ENCODE peak calls at places on chromosomes 6 and 20, in ten cellular contexts. C is tibial nerve, B is Panc1, S is colonic mucosa, D is astrocyte, J is MG63, Y is aorta, V is cardiac muscle cell, G is right lobe of liver, H is ascending aorta. N is an unnamed sample. For H3K36me3, the result is how much of the 10 kb centered on the place peaks cover.

GRCh38 chr6:144215402-144215931 is 65.2 kb downstream of the STX11 start:
- DNase-seq in C (peak), B (no peak), S (peak), D (peak), J (peak), Y (no peak), V (peak), G (peak), H (no peak), N (no peak)

GRCh38 chr6:169099411-169100202 is 154.0 kb downstream of the THBS2 start:
- DNase-seq in C (no peak), B (no peak), S (no peak), D (peak), J (no peak), Y (no peak), V (peak), G (no peak), H (no peak), N (peak)

GRCh38 chr20:11581271-11581670 is 336.4 kb upstream of the BTBD3 start:
- DNase-seq in C (no peak), B (no peak), S (no peak), D (no peak), J (no peak), Y (no peak), V (peak), G (no peak), H (no peak), N (no peak)

GRCh38 chr6:54847799-54848597 is 1.4 kb downstream of the FAM83B start:
- DNase-seq in C (no peak), B (peak), S (peak), D (peak), J (peak), Y (no peak), V (peak), G (no peak), H (no peak), N (no peak)

GRCh38 chr20:61321481-61321880 is 69.4 kb downstream of the CDH4 start:
- DNase-seq in C (no peak), B (no peak), S (no peak), D (no peak), J (no peak), Y (no peak), V (no peak), G (no peak), H (no peak), N (no peak)

GRCh38 chr6:132830236-132830799 is 15.9 kb downstream of the RPS12 start:
- DNase-seq in C (no peak), B (no peak), S (no peak), D (peak), J (no peak), Y (no peak), V (peak), G (no peak), H (no peak), N (no peak)

GRCh38 chr6:129251669-129252376 is 368.9 kb downstream of the LAMA2 start:
- DNase-seq in C (peak), B (peak), S (peak), D (peak), J (peak), Y (peak), V (peak), G (no peak), H (no peak), N (peak)

GRCh38 chr6:7311920-7312615 is 931 bp downstream of the SSR1 start:
- DNase-seq in C (no peak), B (no peak), S (no peak), D (peak), J (no peak), Y (no peak), V (no peak), G (no peak), H (no peak), N (peak)

GRCh38 chr6:37303891-37304503 is 46.1 kb upstream of the TMEM217 start:
- DNase-seq in C (no peak), B (no peak), S (no peak), D (peak), J (peak), Y (no peak), V (peak), G (no peak), H (no peak), N (peak)

GRCh38 chr6:29813809-29814208 is 13.8 kb upstream of the HLA-G start:
- DNase-seq in C (no peak), B (no peak), S (no peak), D (no peak), J (peak), Y (no peak), V (peak), G (no peak), H (no peak), N (no peak)

GRCh38 chr6:170106906-170107525 is 183.9 kb downstream of the DLL1 start:
- DNase-seq in C (no peak), B (no peak), S (no peak), D (no peak), J (no peak), Y (peak), V (no peak), G (peak), H (no peak), N (no peak)

GRCh38 chr6:119035459-119035858 is 43.0 kb downstream of the FAM184A start:
- DNase-seq in C (no peak), B (no peak), S (no peak), D (no peak), J (no peak), Y (no peak), V (no peak), G (no peak), H (no peak), N (no peak)

GRCh38 chr6:31663961-31664789 is 622 bp downstream of the GPANK1 start:
- DNase-seq in C (peak), B (no peak), S (no peak), D (peak), J (peak), Y (peak), V (peak), G (no peak), H (no peak), N (peak)

GRCh38 chr6:37979392-37980221 is 160.1 kb downstream of the ZFAND3 start:
- DNase-seq in C (no peak), B (no peak), S (no peak), D (no peak), J (no peak), Y (no peak), V (no peak), G (no peak), H (no peak), N (no peak)

GRCh38 chr20:41048475-41049242 is 20.0 kb downstream of the TOP1 start:
- DNase-seq in C (no peak), B (no peak), S (no peak), D (no peak), J (no peak), Y (no peak), V (no peak), G (no peak), H (no peak), N (no peak)

GRCh38 chr20:60420676-60421229 is 462.5 kb downstream of the CDH26 start:
- DNase-seq in C (no peak), B (no peak), S (no peak), D (no peak), J (no peak), Y (no peak), V (no peak), G (no peak), H (no peak), N (no peak)

GRCh38 chr6:54419885-54420284 is 111.6 kb downstream of the TINAG start:
- DNase-seq in C (no peak), B (peak), S (no peak), D (peak), J (peak), Y (no peak), V (peak), G (no peak), H (no peak), N (peak)

GRCh38 chr6:166562726-166563125 is 23.8 kb downstream of the RAMACL start:
- DNase-seq in C (no peak), B (no peak), S (no peak), D (no peak), J (no peak), Y (no peak), V (no peak), G (no peak), H (no peak), N (no peak)

GRCh38 chr6:159134701-159135364 is 34.4 kb upstream of the FNDC1 start:
- DNase-seq in C (peak), B (peak), S (peak), D (peak), J (peak), Y (no peak), V (peak), G (peak), H (no peak), N (peak)
- H3K36me3 ChIP-seq in C (under half), B (under half), S (under half), D (under half), J (under half), Y (under half), V (under half), G (under half), H (under half), N (under half)

DNA sequence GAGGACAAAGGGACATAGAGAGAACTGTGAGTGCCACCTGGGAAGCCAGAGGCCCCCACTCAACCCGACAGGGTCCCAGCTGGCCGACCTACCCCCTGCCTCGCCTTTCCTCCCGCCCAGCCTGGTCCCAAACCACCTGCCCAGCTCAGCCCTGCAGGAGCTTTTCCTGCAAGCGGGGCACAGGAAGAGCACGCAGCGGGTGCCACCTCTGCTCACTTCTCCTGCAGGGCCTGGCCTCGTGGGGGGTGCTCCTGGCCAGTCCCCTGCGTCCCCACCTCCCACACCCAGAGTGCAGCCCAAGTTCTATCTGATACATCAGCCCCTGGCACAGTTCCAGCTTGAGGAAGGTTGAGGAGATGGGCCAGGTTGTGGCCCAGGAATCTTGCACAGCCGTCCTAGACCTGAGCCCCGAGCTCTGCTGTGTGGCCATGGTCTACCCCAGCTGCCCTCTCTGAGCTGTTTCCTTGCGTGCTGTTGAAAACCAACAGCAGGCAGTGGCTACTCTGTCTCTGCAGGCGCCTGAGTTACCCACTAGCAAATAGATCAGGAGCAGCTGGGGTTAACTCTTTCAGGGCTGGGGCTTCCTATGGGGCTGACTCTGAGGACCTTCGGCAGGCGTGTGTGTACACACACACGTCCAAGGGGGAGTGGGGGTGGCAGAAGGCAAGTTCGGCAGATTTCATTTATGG is 1.7 kb downstream of the NECAB3 start:
- DNase-seq in C (no peak), B (no peak), S (no peak), D (no peak), J (no peak), Y (no peak), V (peak), G (no peak), H (no peak), N (no peak)
- H3K4me3 ChIP-seq in C (no peak), B (peak), S (no peak), D (peak), J (no peak), Y (no peak), V (peak), G (no peak), H (peak), N (no peak)

GRCh38 chr6:39901116-39901655 is 33.1 kb downstream of the MOCS1 start:
- DNase-seq in C (no peak), B (no peak), S (no peak), D (no peak), J (no peak), Y (no peak), V (no peak), G (peak), H (no peak), N (no peak)
- H3K36me3 ChIP-seq in C (under half), B (under half), S (under half), D (under half), J (under half), Y (under half), V (under half), G (under half), H (half or more), N (under half)

GRCh38 chr6:16241321-16241689 is 2.9 kb downstream of the GMPR start:
- DNase-seq in C (no peak), B (no peak), S (no peak), D (no peak), J (no peak), Y (no peak), V (no peak), G (no peak), H (no peak), N (no peak)

GRCh38 chr6:16243055-16243454 is 4.7 kb downstream of the GMPR start:
- DNase-seq in C (peak), B (no peak), S (no peak), D (peak), J (peak), Y (no peak), V (peak), G (no peak), H (peak), N (peak)

GRCh38 chr6:16244869-16245451 is 6.6 kb downstream of the GMPR start:
- DNase-seq in C (peak), B (no peak), S (no peak), D (peak), J (peak), Y (no peak), V (peak), G (peak), H (no peak), N (no peak)

GRCh38 chr6:16243664-16244063 is 5.3 kb downstream of the GMPR start:
- DNase-seq in C (no peak), B (no peak), S (no peak), D (no peak), J (no peak), Y (no peak), V (no peak), G (no peak), H (no peak), N (no peak)

GRCh38 chr6:16244446-16244845 is 6.1 kb downstream of the GMPR start:
- DNase-seq in C (no peak), B (no peak), S (no peak), D (no peak), J (no peak), Y (no peak), V (peak), G (no peak), H (no peak), N (no peak)
- H3K4me3 ChIP-seq in C (no peak), B (no peak), S (no peak), D (no peak), J (no peak), Y (no peak), V (no peak), G (no peak), H (peak), N (no peak)

GRCh38 chr20:45419188-45420091 is 3.5 kb downstream of the PIGT start:
- DNase-seq in C (peak), B (peak), S (peak), D (peak), J (peak), Y (peak), V (peak), G (peak), H (no peak), N (peak)
- H3K36me3 ChIP-seq in C (under half), B (under half), S (under half), D (under half), J (under half), Y (under half), V (under half), G (under half), H (half or more), N (under half)

N was measured in brain microvascular endothelial cell.